ENCODE peak calls at places on chromosomes 2 and 18, in ten cellular contexts. V is SK-N-SH, G is transverse colon, E is GM23338, O is vagina, W is spleen, Z is breast epithelium, R is sigmoid colon, H is esophagus muscularis mucosa, K is HCT116. C is an unnamed sample.
A peak's percentile ranks its signal among the peaks of the same experiment; 100 is the strongest.

GRCh38 chr2:150126839-150127238 is 360.6 kb downstream of the RND3 start:
- DNase-seq in E (no peak), W (no peak), H (no peak), Z (no peak), R (no peak), G (no peak), K (no peak), O (no peak), V (no peak), C (no peak)

GRCh38 chr2:227761734-227762476 is 16.2 kb downstream of the SCYGR8 start:
- DNase-seq in E (no peak), G (no peak), V (no peak), Z (no peak), R (no peak), H (no peak), O (no peak), K (no peak), W (no peak), C (no peak)

GRCh38 chr18:50847192-50847591 is 27.4 kb upstream of the MRO start:
- DNase-seq in H (no peak), R (no peak), K (no peak), W (no peak), Z (no peak), E (no peak), V (no peak), O (no peak), G (no peak), C (no peak)

GRCh38 chr18:46660955-46661749 is 4.1 kb upstream of the LOXHD1 start:
- DNase-seq in K (no peak), H (no peak), R (no peak), O (no peak), W (peak; percentile 60), E (peak; percentile 71), V (peak; percentile 48), Z (no peak), G (no peak), C (no peak)

GRCh38 chr18:2846638-2847340 is at the start of gene EMILIN2:
- DNase-seq in G (peak; percentile 60), H (peak; percentile 97), K (no peak), Z (no peak), O (peak; percentile 93), V (peak; percentile 63), W (peak; percentile 95), E (peak; percentile 75), R (peak; percentile 90), C (peak; percentile 55)

GRCh38 chr2:239151201-239152131 is 249.4 kb downstream of the HDAC4 start:
- DNase-seq in G (peak; percentile 10), O (no peak), V (no peak), E (no peak), H (no peak), W (peak; percentile 69), K (no peak), Z (peak; percentile 33), R (peak; percentile 90), C (peak; percentile 15)

GRCh38 chr18:61664413-61665084 is 228.3 kb downstream of the RNF152 start:
- DNase-seq in Z (no peak), W (no peak), H (no peak), G (no peak), O (no peak), R (no peak), K (no peak), V (no peak), E (no peak), C (no peak)

GRCh38 chr18:47595816-47596501 is 334.5 kb downstream of the SMAD2 start:
- DNase-seq in O (no peak), W (no peak), E (peak; percentile 85), R (no peak), Z (no peak), V (no peak), H (no peak), G (peak; percentile 55), K (peak; percentile 10), C (no peak)

GRCh38 chr2:203802277-203803045 is 65.1 kb upstream of the CTLA4 start:
- DNase-seq in R (no peak), G (no peak), E (no peak), W (no peak), O (no peak), H (no peak), V (no peak), K (no peak), Z (no peak), C (no peak)

GRCh38 chr2:78865663-78866062 is 159.8 kb upstream of the REG3G start:
- DNase-seq in K (no peak), O (no peak), W (no peak), G (no peak), Z (no peak), H (no peak), V (no peak), E (no peak), R (no peak), C (no peak)

GRCh38 chr18:75282746-75283145 is 72.1 kb downstream of the TSHZ1 start:
- DNase-seq in Z (no peak), W (no peak), R (no peak), V (no peak), K (no peak), H (peak; percentile 74), G (no peak), E (no peak), O (peak; percentile 54), C (no peak)

GRCh38 chr2:174124171-174124570 is 124.2 kb downstream of the OLA1 start:
- DNase-seq in H (no peak), O (no peak), Z (no peak), K (no peak), R (no peak), E (peak; percentile 66), V (no peak), W (no peak), G (no peak), C (no peak)
- H3K27ac ChIP-seq in H (no peak overlapping the region), O (no peak overlapping the region), Z (no peak overlapping the region), K (peak overlapping the region; percentile 57), R (no peak overlapping the region), E (peak overlapping the region; percentile 89), V (no peak overlapping the region), W (no peak overlapping the region), G (no peak overlapping the region), C (no peak overlapping the region)

DNA sequence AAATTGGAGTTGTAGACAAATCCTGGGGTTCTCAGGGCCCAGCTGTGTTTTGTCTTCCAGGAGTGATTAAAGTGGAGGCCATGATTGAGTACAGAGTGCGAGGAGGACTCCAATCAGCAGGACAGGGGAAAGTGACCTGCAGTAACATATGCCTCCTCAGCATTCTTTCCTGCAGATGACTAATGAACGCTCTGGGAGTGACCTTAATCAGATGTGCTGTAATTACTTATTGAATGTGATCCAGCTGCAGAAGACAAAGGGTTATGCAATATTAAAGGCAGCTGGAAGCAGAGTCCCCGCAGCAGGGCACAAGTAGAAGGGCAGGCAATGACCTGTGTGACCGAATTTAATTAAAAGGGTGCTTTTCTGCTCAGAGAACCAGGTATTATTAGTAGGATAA is 141.0 kb downstream of the CCBE1 start:
- DNase-seq in H (no peak), Z (no peak), W (no peak), V (peak; percentile 52), O (no peak), K (no peak), R (no peak), G (no peak), E (no peak), C (no peak)
- TF ChIP-seq POLR2AphosphoS5 in H (no peak), Z (no peak), W (no peak), V (no peak), O (no peak), K (no peak), R (no peak), G (no peak), E (no peak), C (no peak)

GRCh38 chr18:57918601-57919000 is 115.5 kb upstream of the ATP8B1 start:
- DNase-seq in Z (no peak), V (no peak), E (no peak), R (no peak), O (peak; percentile 13), K (no peak), H (no peak), W (no peak), G (no peak), C (no peak)

GRCh38 chr18:57913686-57914085 is 110.6 kb upstream of the ATP8B1 start:
- DNase-seq in G (no peak), E (no peak), Z (no peak), R (no peak), H (no peak), W (no peak), O (peak; percentile 44), V (no peak), K (no peak), C (no peak)

GRCh38 chr18:57915848-57916596 is 112.9 kb upstream of the ATP8B1 start:
- DNase-seq in O (peak; percentile 60), H (no peak), V (peak; percentile 52), K (no peak), W (no peak), R (no peak), E (no peak), G (peak; percentile 38), Z (no peak), C (no peak)

GRCh38 chr18:57916684-57917083 is 113.6 kb upstream of the ATP8B1 start:
- DNase-seq in G (no peak), W (no peak), V (no peak), K (no peak), H (no peak), Z (no peak), R (no peak), O (no peak), E (no peak), C (no peak)

GRCh38 chr18:57915241-57915640 is 112.1 kb upstream of the ATP8B1 start:
- DNase-seq in O (no peak), Z (no peak), W (no peak), V (no peak), G (no peak), E (no peak), R (no peak), H (no peak), K (no peak), C (no peak)
- H3K27ac ChIP-seq in O (no peak overlapping the region), Z (no peak overlapping the region), W (no peak overlapping the region), V (no peak overlapping the region), G (no peak overlapping the region), E (no peak overlapping the region), R (no peak overlapping the region), H (no peak overlapping the region), K (no peak overlapping the region), C (no peak overlapping the region)

DNA sequence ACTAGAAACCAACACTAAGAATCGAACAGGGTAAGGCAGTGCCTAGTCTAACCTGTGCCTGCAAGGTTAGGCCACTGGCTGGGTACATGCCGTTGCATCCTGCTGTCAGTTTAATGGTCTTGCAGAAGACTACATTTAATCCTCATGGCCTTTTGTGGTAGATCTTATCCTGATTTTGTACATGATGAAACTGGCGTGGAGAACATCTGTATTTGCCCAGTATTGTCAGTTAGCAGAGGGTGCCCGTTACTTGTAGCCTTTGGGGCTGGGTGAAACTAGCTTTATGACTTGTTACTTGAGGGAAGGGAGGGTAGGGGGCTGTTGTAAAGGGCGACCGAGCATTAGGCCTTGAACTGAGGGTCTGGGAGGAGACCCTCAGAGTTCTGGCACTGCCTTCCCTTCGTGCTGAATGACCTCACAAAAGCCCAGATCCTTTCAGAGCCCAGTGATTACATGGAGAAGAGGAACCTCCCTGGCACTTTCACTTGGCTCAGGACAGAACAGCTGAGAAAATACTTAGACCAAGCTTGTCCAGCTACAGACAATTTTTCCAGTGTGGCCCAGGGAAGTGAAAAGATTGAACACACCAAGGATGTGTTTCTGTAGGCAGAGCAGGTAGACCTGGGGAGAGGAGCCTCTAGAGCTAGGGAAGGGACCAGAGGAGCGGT is 19.5 kb downstream of the SLC20A1 start:
- DNase-seq in W (no peak), G (no peak), R (no peak), E (no peak), V (no peak), H (no peak), O (no peak), K (no peak), Z (no peak), C (no peak)
- TF ChIP-seq POLR2AphosphoS5 in W (no peak), G (no peak), R (no peak), E (no peak), V (no peak), H (no peak), O (no peak), K (peak; percentile 48), Z (no peak), C (no peak)

GRCh38 chr2:152456262-152456661 is 121.3 kb downstream of the FMNL2 start:
- DNase-seq in H (no peak), W (no peak), E (no peak), G (no peak), Z (no peak), R (no peak), K (peak; percentile 21), V (no peak), O (no peak), C (no peak)
- H3K27ac ChIP-seq in H (no peak overlapping the region), W (no peak overlapping the region), E (no peak overlapping the region), G (no peak overlapping the region), Z (no peak overlapping the region), R (no peak overlapping the region), K (no peak overlapping the region), V (no peak overlapping the region), O (no peak overlapping the region), C (no peak overlapping the region)

C was measured in stomach.